ENCODE peak calls at places on chromosomes 3 and 15, in seven cellular contexts. One of them, this sample, is unnamed.

GRCh38 chr3:194939532-194939909 is 253.8 kb downstream of the FAM43A start:
- DNase-seq in heart right ventricle: no peak
- DNase-seq in PC-9: no peak
- DNase-seq in tibial artery: no peak
- DNase-seq in psoas muscle: no peak
- DNase-seq in endodermal cell: no peak
- DNase-seq in hepatocyte: no peak
- DNase-seq in this sample: no peak

GRCh38 chr3:155391583-155391982 is 98.1 kb upstream of the STRIT1 start:
- DNase-seq in hepatocyte: no peak
- DNase-seq in endodermal cell: no peak
- DNase-seq in psoas muscle: no peak
- DNase-seq in tibial artery: no peak
- DNase-seq in PC-9: peak
- DNase-seq in heart right ventricle: peak
- DNase-seq in this sample: peak

GRCh38 chr3:33278106-33278672 is 947 bp downstream of the FBXL2 start:
- DNase-seq in hepatocyte: peak
- DNase-seq in PC-9: no peak
- DNase-seq in psoas muscle: no peak
- DNase-seq in tibial artery: no peak
- DNase-seq in endodermal cell: peak
- DNase-seq in heart right ventricle: no peak
- DNase-seq in this sample: no peak

GRCh38 chr3:31377045-31377642 is 155.6 kb upstream of the STT3B start:
- DNase-seq in psoas muscle: no peak
- DNase-seq in tibial artery: no peak
- DNase-seq in endodermal cell: no peak
- DNase-seq in PC-9: peak
- DNase-seq in hepatocyte: peak
- DNase-seq in heart right ventricle: no peak
- DNase-seq in this sample: no peak

GRCh38 chr15:90362936-90363212 is 10.8 kb downstream of the ZNF774 start:
- DNase-seq in psoas muscle: no peak
- DNase-seq in endodermal cell: peak
- DNase-seq in tibial artery: no peak
- DNase-seq in hepatocyte: peak
- DNase-seq in PC-9: peak
- DNase-seq in heart right ventricle: no peak
- DNase-seq in this sample: no peak

GRCh38 chr3:127803619-127804018 is 18.7 kb downstream of the MGLL start:
- DNase-seq in tibial artery: no peak
- DNase-seq in psoas muscle: no peak
- DNase-seq in heart right ventricle: no peak
- DNase-seq in endodermal cell: no peak
- DNase-seq in PC-9: peak
- DNase-seq in hepatocyte: no peak
- DNase-seq in this sample: no peak

GRCh38 chr15:28955160-28955502 is 69.4 kb downstream of the APBA2 start:
- DNase-seq in PC-9: no peak
- DNase-seq in tibial artery: no peak
- DNase-seq in hepatocyte: no peak
- DNase-seq in endodermal cell: peak
- DNase-seq in heart right ventricle: no peak
- DNase-seq in psoas muscle: no peak
- DNase-seq in this sample: peak

GRCh38 chr15:78507831-78508160 is 419 bp downstream of the HYKK start:
- DNase-seq in psoas muscle: no peak
- DNase-seq in endodermal cell: no peak
- DNase-seq in tibial artery: peak
- DNase-seq in hepatocyte: no peak
- DNase-seq in heart right ventricle: no peak
- DNase-seq in PC-9: no peak
- DNase-seq in this sample: no peak

GRCh38 chr15:69916169-69916785 is 181.4 kb downstream of the TLE3 start:
- DNase-seq in heart right ventricle: no peak
- DNase-seq in PC-9: no peak
- DNase-seq in hepatocyte: no peak
- DNase-seq in psoas muscle: no peak
- DNase-seq in tibial artery: peak
- DNase-seq in endodermal cell: peak
- DNase-seq in this sample: no peak

GRCh38 chr15:69145694-69146492 is 14.5 kb upstream of the GLCE start:
- DNase-seq in psoas muscle: no peak
- DNase-seq in tibial artery: no peak
- DNase-seq in endodermal cell: no peak
- DNase-seq in PC-9: no peak
- DNase-seq in heart right ventricle: no peak
- DNase-seq in hepatocyte: peak
- DNase-seq in this sample: no peak

GRCh38 chr3:139281096-139281495 is 62.7 kb upstream of the MRPS22 start:
- DNase-seq in tibial artery: no peak
- DNase-seq in hepatocyte: no peak
- DNase-seq in PC-9: no peak
- DNase-seq in psoas muscle: peak
- DNase-seq in heart right ventricle: no peak
- DNase-seq in endodermal cell: no peak
- DNase-seq in this sample: no peak
- TF ChIP-seq CTCF in tibial artery: no peak
- TF ChIP-seq CTCF in hepatocyte: no peak
- TF ChIP-seq CTCF in PC-9: no peak
- TF ChIP-seq CTCF in psoas muscle: no peak
- TF ChIP-seq CTCF in heart right ventricle: no peak
- TF ChIP-seq CTCF in endodermal cell: no peak
- TF ChIP-seq CTCF in this sample: no peak

GRCh38 chr3:14453368-14453710 is 50.9 kb downstream of the SLC6A6 start:
- DNase-seq in hepatocyte: no peak
- DNase-seq in heart right ventricle: no peak
- DNase-seq in PC-9: no peak
- DNase-seq in endodermal cell: no peak
- DNase-seq in psoas muscle: no peak
- DNase-seq in tibial artery: no peak
- DNase-seq in this sample: no peak
- H3K27ac ChIP-seq in hepatocyte: peak
- H3K27ac ChIP-seq in heart right ventricle: peak
- H3K27ac ChIP-seq in PC-9: peak
- H3K27ac ChIP-seq in endodermal cell: peak
- H3K27ac ChIP-seq in psoas muscle: peak
- H3K27ac ChIP-seq in tibial artery: peak
- H3K27ac ChIP-seq in this sample: peak

GRCh38 chr3:181278468-181279238 is 289.1 kb upstream of the DNAJC19 start:
- DNase-seq in heart right ventricle: no peak
- DNase-seq in endodermal cell: no peak
- DNase-seq in tibial artery: no peak
- DNase-seq in PC-9: no peak
- DNase-seq in psoas muscle: no peak
- DNase-seq in hepatocyte: no peak
- DNase-seq in this sample: no peak
- TF ChIP-seq CTCF in heart right ventricle: peak
- TF ChIP-seq CTCF in endodermal cell: peak
- TF ChIP-seq CTCF in tibial artery: no peak
- TF ChIP-seq CTCF in PC-9: peak
- TF ChIP-seq CTCF in psoas muscle: peak
- TF ChIP-seq CTCF in hepatocyte: peak
- TF ChIP-seq CTCF in this sample: no peak

GRCh38 chr3:128806588-128806987 is 72.8 kb upstream of the ACAD9 start:
- DNase-seq in hepatocyte: no peak
- DNase-seq in PC-9: no peak
- DNase-seq in psoas muscle: no peak
- DNase-seq in heart right ventricle: no peak
- DNase-seq in tibial artery: no peak
- DNase-seq in endodermal cell: no peak
- DNase-seq in this sample: no peak
- H3K27ac ChIP-seq in hepatocyte: no peak
- H3K27ac ChIP-seq in PC-9: peak
- H3K27ac ChIP-seq in psoas muscle: peak
- H3K27ac ChIP-seq in heart right ventricle: peak
- H3K27ac ChIP-seq in tibial artery: no peak
- H3K27ac ChIP-seq in endodermal cell: no peak
- H3K27ac ChIP-seq in this sample: peak

GRCh38 chr3:113537155-113537554 is 4.8 kb downstream of the SIDT1 start:
- DNase-seq in heart right ventricle: no peak
- DNase-seq in endodermal cell: no peak
- DNase-seq in PC-9: peak
- DNase-seq in tibial artery: no peak
- DNase-seq in hepatocyte: no peak
- DNase-seq in psoas muscle: no peak
- DNase-seq in this sample: no peak

GRCh38 chr3:113533534-113533892 is 1.2 kb downstream of the SIDT1 start:
- DNase-seq in heart right ventricle: no peak
- DNase-seq in psoas muscle: no peak
- DNase-seq in PC-9: no peak
- DNase-seq in hepatocyte: no peak
- DNase-seq in tibial artery: no peak
- DNase-seq in endodermal cell: no peak
- DNase-seq in this sample: no peak

GRCh38 chr3:113536627-113537101 is 4.3 kb downstream of the SIDT1 start:
- DNase-seq in endodermal cell: no peak
- DNase-seq in heart right ventricle: no peak
- DNase-seq in hepatocyte: no peak
- DNase-seq in tibial artery: no peak
- DNase-seq in PC-9: peak
- DNase-seq in psoas muscle: no peak
- DNase-seq in this sample: no peak

GRCh38 chr3:113534365-113534764 is 2.0 kb downstream of the SIDT1 start:
- DNase-seq in hepatocyte: no peak
- DNase-seq in PC-9: no peak
- DNase-seq in psoas muscle: no peak
- DNase-seq in heart right ventricle: no peak
- DNase-seq in tibial artery: no peak
- DNase-seq in endodermal cell: no peak
- DNase-seq in this sample: no peak

GRCh38 chr3:113535898-113536297 is 3.5 kb downstream of the SIDT1 start:
- DNase-seq in PC-9: no peak
- DNase-seq in tibial artery: no peak
- DNase-seq in hepatocyte: no peak
- DNase-seq in psoas muscle: no peak
- DNase-seq in heart right ventricle: no peak
- DNase-seq in endodermal cell: peak
- DNase-seq in this sample: no peak
- TF ChIP-seq CTCF in PC-9: peak
- TF ChIP-seq CTCF in tibial artery: no peak
- TF ChIP-seq CTCF in hepatocyte: no peak
- TF ChIP-seq CTCF in psoas muscle: peak
- TF ChIP-seq CTCF in heart right ventricle: no peak
- TF ChIP-seq CTCF in endodermal cell: peak
- TF ChIP-seq CTCF in this sample: no peak

DNA sequence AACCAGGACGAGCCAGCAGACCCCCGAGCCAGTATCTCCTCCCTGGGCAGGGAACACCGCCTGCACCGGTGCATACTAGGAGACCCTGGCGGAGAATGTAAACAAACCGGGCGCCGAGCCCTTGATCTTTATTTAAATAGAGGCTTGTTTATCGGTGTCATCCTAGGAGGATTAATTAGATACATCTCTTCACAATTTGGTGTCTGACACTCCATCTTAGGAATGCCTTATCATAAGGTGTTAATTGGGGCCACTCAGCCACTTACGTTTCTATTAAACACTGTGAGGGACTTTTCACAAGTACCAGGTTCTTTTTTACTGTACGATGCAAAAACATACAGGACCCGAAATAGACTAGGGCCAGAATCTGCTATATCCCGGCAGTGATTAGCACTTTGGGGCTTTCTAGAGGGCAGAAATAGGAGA is 8.0 kb downstream of the EOMES start:
- DNase-seq in psoas muscle: no peak
- DNase-seq in tibial artery: no peak
- DNase-seq in PC-9: no peak
- DNase-seq in endodermal cell: peak
- DNase-seq in heart right ventricle: no peak
- DNase-seq in hepatocyte: no peak
- DNase-seq in this sample: no peak
- H3K27ac ChIP-seq in psoas muscle: no peak
- H3K27ac ChIP-seq in tibial artery: no peak
- H3K27ac ChIP-seq in PC-9: no peak
- H3K27ac ChIP-seq in endodermal cell: peak
- H3K27ac ChIP-seq in heart right ventricle: no peak
- H3K27ac ChIP-seq in hepatocyte: no peak
- H3K27ac ChIP-seq in this sample: no peak

DNA sequence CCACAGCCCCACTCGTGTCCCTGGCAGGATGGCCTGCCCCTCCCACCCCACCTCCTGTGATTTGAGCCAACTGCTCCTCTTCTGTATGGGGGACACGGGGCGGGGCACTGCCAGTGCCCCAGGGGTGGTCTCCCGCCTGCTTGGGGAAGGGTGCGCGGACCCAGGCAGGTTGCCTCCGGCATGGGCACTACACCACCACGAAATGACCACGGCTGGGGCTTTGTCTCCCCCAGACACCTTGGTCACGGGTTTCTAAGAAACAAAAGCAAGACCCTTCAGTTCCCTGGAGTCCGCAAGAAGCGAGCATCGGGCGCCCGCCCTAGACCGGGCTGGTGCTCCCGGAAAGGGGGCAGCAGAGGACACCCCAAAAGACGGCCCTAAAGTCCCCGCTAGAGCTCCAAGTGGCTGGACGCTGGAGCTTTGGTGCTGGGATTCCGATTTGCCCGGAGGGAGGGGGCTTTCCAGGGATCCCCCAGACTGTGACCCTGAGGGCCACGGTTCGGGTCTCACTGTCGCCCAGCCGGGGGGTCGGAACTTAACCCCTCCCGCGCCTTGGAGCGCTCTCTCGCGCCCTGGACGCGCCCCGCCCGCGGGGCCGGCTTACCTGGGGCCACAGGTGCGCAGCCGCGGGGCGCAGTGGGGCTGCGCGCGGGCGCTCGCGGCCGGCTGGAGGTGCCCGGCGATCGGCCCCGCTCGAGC is 219.5 kb upstream of the PRICKLE2 start:
- DNase-seq in PC-9: no peak
- DNase-seq in hepatocyte: peak
- DNase-seq in heart right ventricle: no peak
- DNase-seq in psoas muscle: no peak
- DNase-seq in endodermal cell: peak
- DNase-seq in tibial artery: no peak
- DNase-seq in this sample: no peak
- TF ChIP-seq CTCF in PC-9: no peak
- TF ChIP-seq CTCF in hepatocyte: peak
- TF ChIP-seq CTCF in heart right ventricle: no peak
- TF ChIP-seq CTCF in psoas muscle: no peak
- TF ChIP-seq CTCF in endodermal cell: peak
- TF ChIP-seq CTCF in tibial artery: no peak
- TF ChIP-seq CTCF in this sample: no peak

This sample was measured in ascending aorta.